ENCODE peak calls at places on chromosomes 1 and 21, in seven cellular contexts. D, L, M, H, W, K and T are unnamed samples. For H3K4me1, the result is how much of the 10 kb centered on the place peaks cover.

GRCh38 chr1:155645648-155646047 is 35.6 kb downstream of the MSTO1 start:
- DNase-seq in W (no peak), L (peak), K (no peak), M (no peak), H (peak), D (no peak), T (peak)

GRCh38 chr1:155077346-155077745 is 1.3 kb upstream of the EFNA3 start:
- DNase-seq in K (no peak), H (no peak), W (no peak), M (no peak), D (no peak), L (no peak), T (peak)

GRCh38 chr21:42568834-42569731 is 55.4 kb downstream of the SLC37A1 start:
- DNase-seq in D (no peak), H (no peak), M (no peak), L (no peak), W (no peak), K (no peak), T (peak)

GRCh38 chr1:36396359-36396758 is 1.3 kb downstream of the LSM10 start:
- DNase-seq in K (no peak), M (no peak), D (no peak), L (no peak), W (no peak), H (no peak), T (peak)

GRCh38 chr1:202014060-202014459 is 3.7 kb downstream of the ELF3 start:
- DNase-seq in H (no peak), D (no peak), W (no peak), L (no peak), K (no peak), M (no peak), T (no peak)

GRCh38 chr1:206911064-206911663 is 10.6 kb downstream of the FCMR start:
- DNase-seq in K (peak), W (peak), L (peak), M (peak), H (no peak), D (no peak), T (no peak)

GRCh38 chr1:216433175-216433574 is 9.9 kb upstream of the USH2A start:
- DNase-seq in M (no peak), L (no peak), W (no peak), H (no peak), K (no peak), D (no peak), T (no peak)

GRCh38 chr1:186374313-186375151 is 521 bp downstream of the TPR start:
- DNase-seq in L (peak), M (peak), W (peak), K (peak), H (no peak), D (no peak), T (no peak)

GRCh38 chr1:14599173-14599754 is 779 bp downstream of the KAZN start:
- DNase-seq in D (peak), W (peak), L (peak), M (no peak), H (peak), K (no peak), T (no peak)

GRCh38 chr1:232766224-232766890 is 38.9 kb upstream of the MAP10 start:
- DNase-seq in W (no peak), K (no peak), H (peak), M (no peak), D (peak), L (no peak), T (no peak)

GRCh38 chr1:6260433-6260934 is 414 bp downstream of the GPR153 start:
- DNase-seq in H (peak), D (no peak), W (peak), L (peak), K (no peak), M (no peak), T (no peak)

GRCh38 chr1:155207578-155208405 is at the start of gene THBS3:
- DNase-seq in H (peak), W (no peak), M (no peak), K (no peak), L (peak), D (peak), T (peak)

GRCh38 chr1:29230553-29231378 is at the start of gene MECR:
- DNase-seq in W (peak), M (peak), H (peak), D (peak), K (peak), L (peak), T (peak)

GRCh38 chr1:171999756-172000155 is 158.5 kb downstream of the DNM3 start:
- DNase-seq in D (no peak), W (no peak), L (peak), H (no peak), M (peak), K (no peak), T (no peak)

GRCh38 chr1:2788506-2789163 is 12.9 kb downstream of the TTC34 start:
- DNase-seq in W (no peak), D (no peak), H (peak), M (no peak), K (no peak), L (no peak), T (no peak)

GRCh38 chr1:205147191-205147590 is 25.4 kb upstream of the RBBP5 start:
- DNase-seq in K (no peak), H (no peak), D (no peak), W (no peak), L (peak), M (peak), T (no peak)

GRCh38 chr1:162033445-162033844 is 9.8 kb upstream of the OLFML2B start:
- DNase-seq in D (no peak), L (no peak), K (no peak), M (no peak), H (peak), W (no peak), T (no peak)

GRCh38 chr1:37677808-37678207 is 14.5 kb upstream of the CDCA8 start:
- DNase-seq in M (no peak), L (no peak), K (no peak), H (no peak), D (no peak), W (no peak), T (no peak)

GRCh38 chr1:203668401-203668800 is 41.8 kb downstream of the ATP2B4 start:
- DNase-seq in D (no peak), W (no peak), H (no peak), M (no peak), K (no peak), L (no peak), T (no peak)

GRCh38 chr1:203667616-203668015 is 41.0 kb downstream of the ATP2B4 start:
- DNase-seq in D (no peak), M (no peak), H (no peak), K (no peak), L (peak), W (no peak), T (peak)

GRCh38 chr1:203666621-203667020 is 40.0 kb downstream of the ATP2B4 start:
- DNase-seq in M (no peak), K (no peak), D (no peak), W (no peak), H (no peak), L (peak), T (no peak)

GRCh38 chr1:203663820-203664219 is 37.2 kb downstream of the ATP2B4 start:
- DNase-seq in H (no peak), W (no peak), L (peak), K (no peak), M (peak), D (no peak), T (no peak)

DNA sequence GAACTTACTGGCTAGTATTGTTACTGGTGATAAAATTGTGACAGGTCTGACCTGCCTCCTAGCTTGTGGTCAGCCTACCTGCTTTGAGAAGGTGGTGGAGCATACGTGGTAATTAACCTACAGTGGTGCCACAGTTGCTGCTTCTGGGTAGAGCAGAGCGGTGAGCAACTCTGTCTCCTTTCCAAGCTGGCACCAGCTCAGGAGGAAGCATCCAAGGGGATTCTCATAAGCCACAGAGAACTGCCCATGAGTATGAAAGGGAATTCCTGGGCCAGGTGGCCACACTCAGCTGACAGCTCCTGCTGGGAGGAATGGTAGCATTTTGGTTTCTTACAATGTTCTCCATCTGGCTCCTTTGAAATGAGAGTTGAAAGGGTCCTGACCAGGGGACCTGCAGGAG is 39.4 kb downstream of the ATP2B4 start:
- DNase-seq in D (no peak), M (no peak), K (no peak), L (no peak), H (no peak), W (no peak), T (no peak)
- H3K4me1 ChIP-seq in D (under half), M (under half), K (half or more), L (half or more), H (under half), W (under half), T (under half)

GRCh38 chr1:56539403-56539802 is 40.0 kb downstream of the PLPP3 start:
- DNase-seq in H (no peak), L (no peak), D (no peak), K (no peak), W (no peak), M (no peak), T (no peak)

GRCh38 chr1:56543783-56544612 is 35.4 kb downstream of the PLPP3 start:
- DNase-seq in W (no peak), M (no peak), K (no peak), D (no peak), H (no peak), L (no peak), T (no peak)

GRCh38 chr1:56540467-56540866 is 38.9 kb downstream of the PLPP3 start:
- DNase-seq in W (no peak), L (no peak), H (no peak), D (no peak), M (no peak), K (no peak), T (no peak)

GRCh38 chr1:56542651-56543050 is 36.7 kb downstream of the PLPP3 start:
- DNase-seq in M (no peak), K (no peak), L (no peak), D (no peak), W (no peak), H (no peak), T (no peak)

GRCh38 chr1:56541408-56541807 is 38.0 kb downstream of the PLPP3 start:
- DNase-seq in M (no peak), H (no peak), L (no peak), D (no peak), W (no peak), K (no peak), T (no peak)
- H3K4me1 ChIP-seq in M (under half), H (half or more), L (under half), D (under half), W (under half), K (under half), T (under half)

DNA sequence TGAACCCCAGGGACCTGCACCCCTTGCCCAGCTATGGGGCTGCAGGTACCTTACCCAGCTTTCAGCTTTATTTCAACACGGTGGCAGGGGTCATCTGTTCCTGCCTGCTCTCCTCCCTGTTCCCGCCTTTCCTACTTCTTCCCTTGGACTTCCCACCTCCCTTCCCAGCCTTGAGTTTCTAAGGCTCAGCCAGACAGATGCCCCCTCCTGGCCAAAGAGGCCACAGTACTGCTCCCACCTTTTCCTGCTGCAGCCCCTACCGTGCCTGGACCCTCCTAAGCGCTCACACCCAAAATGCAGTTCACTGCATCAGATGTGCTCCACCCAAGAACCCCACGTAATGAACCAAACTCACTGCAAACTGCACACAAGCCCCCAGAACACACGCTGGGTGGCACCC is 7.7 kb downstream of the NOC2L start:
- DNase-seq in L (peak), M (no peak), H (no peak), K (no peak), W (no peak), D (peak), T (no peak)
- H3K4me1 ChIP-seq in L (under half), M (under half), H (under half), K (under half), W (under half), D (under half), T (under half)

GRCh38 chr1:98398092-98398491 is 263.4 kb upstream of the SNX7 start:
- DNase-seq in K (no peak), L (no peak), M (no peak), D (no peak), W (no peak), H (no peak), T (no peak)
- H3K4me1 ChIP-seq in K (under half), L (under half), M (under half), D (under half), W (under half), H (under half), T (under half)

DNA sequence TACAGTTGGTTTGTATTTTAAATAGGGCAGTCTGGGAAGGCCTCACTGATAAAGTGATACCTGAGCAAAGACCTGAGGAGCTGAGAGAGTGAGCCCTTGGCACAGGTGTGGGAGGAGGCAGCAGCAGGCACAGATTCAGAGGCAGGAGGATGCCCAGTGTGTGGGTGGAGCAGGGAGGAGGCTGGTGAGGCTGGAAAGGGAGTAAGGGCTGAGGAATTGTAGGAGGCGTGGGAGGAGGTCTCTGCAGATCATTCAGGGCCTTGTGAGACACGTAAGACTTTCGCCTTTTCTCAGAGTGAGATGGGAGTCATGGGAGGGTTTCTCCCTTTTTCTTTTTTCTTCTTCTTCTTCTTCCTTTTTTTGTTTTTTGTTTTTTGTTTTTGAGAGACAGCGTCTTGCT is 58.0 kb downstream of the RGL1 start:
- DNase-seq in M (no peak), D (no peak), H (no peak), W (no peak), L (no peak), K (no peak), T (no peak)
- H3K4me1 ChIP-seq in M (under half), D (under half), H (under half), W (under half), L (under half), K (under half), T (under half)

GRCh38 chr1:94301186-94301585 is 63.8 kb upstream of the ARHGAP29 start:
- DNase-seq in M (peak), H (no peak), L (peak), D (no peak), W (no peak), K (no peak), T (no peak)

GRCh38 chr1:94304553-94304952 is 67.2 kb upstream of the ARHGAP29 start:
- DNase-seq in L (peak), D (no peak), W (no peak), H (no peak), M (peak), K (no peak), T (no peak)

GRCh38 chr1:94302497-94302896 is 65.1 kb upstream of the ARHGAP29 start:
- DNase-seq in W (no peak), M (no peak), K (no peak), L (no peak), D (no peak), H (no peak), T (no peak)

GRCh38 chr1:94300731-94301130 is 63.3 kb upstream of the ARHGAP29 start:
- DNase-seq in D (no peak), L (no peak), H (no peak), W (no peak), K (no peak), M (no peak), T (no peak)

GRCh38 chr1:94302960-94303359 is 65.6 kb upstream of the ARHGAP29 start:
- DNase-seq in W (no peak), D (no peak), K (no peak), L (no peak), M (no peak), H (no peak), T (no peak)
- H3K4me1 ChIP-seq in W (under half), D (under half), K (under half), L (half or more), M (under half), H (under half), T (under half)

GRCh38 chr1:62926681-62927252 is 142.8 kb downstream of the ATG4C start:
- DNase-seq in L (peak), H (no peak), D (no peak), M (no peak), K (no peak), W (no peak), T (no peak)

GRCh38 chr1:62924983-62925790 is 141.3 kb downstream of the ATG4C start:
- DNase-seq in W (no peak), D (no peak), M (no peak), H (no peak), L (no peak), K (no peak), T (no peak)
- H3K4me1 ChIP-seq in W (under half), D (under half), M (under half), H (under half), L (under half), K (under half), T (under half)

GRCh38 chr1:10850026-10850425 is 53.6 kb upstream of the CASZ1 start:
- DNase-seq in D (no peak), M (no peak), K (no peak), W (no peak), H (no peak), L (no peak), T (no peak)

GRCh38 chr1:10852486-10852885 is 56.0 kb upstream of the CASZ1 start:
- DNase-seq in K (no peak), M (no peak), W (no peak), L (peak), H (no peak), D (no peak), T (no peak)

GRCh38 chr1:10852018-10852417 is 55.6 kb upstream of the CASZ1 start:
- DNase-seq in K (no peak), M (no peak), H (no peak), W (no peak), D (no peak), L (no peak), T (no peak)

GRCh38 chr1:10851024-10852013 is 54.9 kb upstream of the CASZ1 start:
- DNase-seq in L (no peak), D (no peak), H (no peak), K (no peak), M (no peak), W (no peak), T (no peak)

GRCh38 chr1:10848109-10848684 is 51.8 kb upstream of the CASZ1 start:
- DNase-seq in K (no peak), M (no peak), H (no peak), L (no peak), W (no peak), D (no peak), T (no peak)
- H3K4me1 ChIP-seq in K (under half), M (under half), H (under half), L (under half), W (under half), D (under half), T (under half)

DNA sequence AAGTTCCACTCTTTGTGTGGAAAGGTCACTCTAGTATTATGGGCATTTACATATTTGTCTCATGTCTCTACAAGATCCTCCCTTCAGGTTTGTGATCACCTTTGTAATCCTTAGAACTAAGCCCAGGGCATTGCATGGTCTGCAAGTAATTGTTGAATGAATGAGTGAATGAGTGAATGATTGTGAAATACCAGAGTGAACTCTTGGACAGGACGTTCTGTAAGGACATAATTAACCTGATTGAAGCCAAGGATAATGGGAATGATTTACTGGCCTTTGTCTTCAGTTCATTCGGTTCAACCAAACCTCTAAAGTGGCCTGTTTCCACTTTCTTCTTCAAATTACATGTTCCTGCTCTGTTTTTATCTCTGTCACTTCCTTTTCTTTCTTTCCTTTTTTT is 83.0 kb upstream of the TSPAN2 start:
- DNase-seq in K (no peak), M (no peak), H (no peak), W (no peak), D (no peak), L (no peak), T (no peak)
- H3K4me1 ChIP-seq in K (under half), M (under half), H (under half), W (under half), D (under half), L (half or more), T (under half)